ENCODE peak calls at places on chromosomes 13 and 19, in five cellular contexts. P is Peyer's patch, T is uterus, A is adrenal gland, J is heart left ventricle. K is an unnamed sample.

GRCh38 chr19:44746946-44747738 is 1.4 kb upstream of the BCL3 start:
- DNase-seq in A (peak; percentile 94), J (peak; percentile 94), P (peak; percentile 97), T (peak; percentile 96), K (peak; percentile 69)

GRCh38 chr13:28621439-28621838 is 37.5 kb upstream of the POMP start:
- DNase-seq in P (no peak), J (no peak), T (no peak), A (no peak), K (no peak)

GRCh38 chr19:35757231-35757748 is 461 bp upstream of the HSPB6 start:
- DNase-seq in J (peak; percentile 92), A (peak; percentile 88), T (peak; percentile 98), P (peak; percentile 78), K (peak; percentile 83)

GRCh38 chr13:112625698-112626097 is 37.7 kb upstream of the TUBGCP3 start:
- DNase-seq in T (no peak), A (no peak), J (no peak), P (no peak), K (no peak)

GRCh38 chr19:16519230-16519687 is 23.0 kb downstream of the CHERP start:
- DNase-seq in J (no peak), T (no peak), A (no peak), P (no peak), K (no peak)

GRCh38 chr19:13983213-13983889 is 22.8 kb downstream of the RFX1 start:
- DNase-seq in P (peak; percentile 88), J (no peak), T (no peak), A (no peak), K (no peak)

GRCh38 chr13:104171132-104171531 is 1104.9 kb upstream of the SLC10A2 start:
- DNase-seq in J (no peak), A (no peak), T (no peak), P (no peak), K (no peak)

GRCh38 chr13:107202371-107203023 is 634.6 kb upstream of the ARGLU1 start:
- DNase-seq in T (peak; percentile 66), J (peak; percentile 60), P (no peak), A (peak; percentile 58), K (no peak)

GRCh38 chr19:29515706-29516357 is 10.0 kb upstream of the VSTM2B start:
- DNase-seq in A (no peak), T (no peak), J (no peak), P (no peak), K (no peak)

GRCh38 chr13:113906566-113906965 is 42.7 kb upstream of the GAS6 start:
- DNase-seq in J (no peak), P (no peak), A (no peak), T (no peak), K (no peak)

GRCh38 chr19:11304936-11305335 is 9.0 kb downstream of the TSPAN16 start:
- DNase-seq in A (no peak), T (no peak), P (no peak), J (no peak), K (no peak)

GRCh38 chr13:111204438-111205177 is 89.5 kb downstream of the ARHGEF7 start:
- DNase-seq in J (no peak), A (peak; percentile 63), P (no peak), T (peak; percentile 68), K (peak; percentile 58)

GRCh38 chr13:34076319-34076718 is 258.4 kb downstream of the RFC3 start:
- DNase-seq in J (no peak), T (no peak), P (no peak), A (no peak), K (no peak)

GRCh38 chr13:78137404-78138142 is 218.9 kb upstream of the EDNRB start:
- DNase-seq in A (peak; percentile 17), T (no peak), J (no peak), P (no peak), K (peak; percentile 57)

DNA sequence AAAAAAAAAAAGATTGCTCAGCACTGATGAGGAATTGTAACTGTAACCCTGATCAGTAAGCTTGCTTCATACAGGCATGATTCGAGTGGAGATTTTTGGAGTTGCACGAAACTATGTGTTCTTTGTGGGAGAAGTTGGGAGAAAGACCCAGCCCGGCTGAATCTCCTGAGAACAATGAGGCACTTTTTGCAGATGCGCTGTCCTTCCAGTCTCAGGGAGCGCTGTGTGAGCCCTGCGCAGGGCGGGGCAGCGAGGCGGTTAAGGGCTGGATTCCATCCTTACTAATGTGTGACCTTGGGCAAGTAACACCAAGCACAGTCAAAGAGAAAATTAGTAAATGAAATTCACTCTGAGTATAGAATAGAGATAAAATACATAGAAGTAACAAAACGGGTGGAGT is 76.9 kb downstream of the SIPA1L3 start:
- DNase-seq in A (no peak), T (no peak), P (no peak), J (no peak), K (no peak)
- TF ChIP-seq POLR2A in A (no peak), T (no peak), P (no peak), J (no peak), K (no peak)

GRCh38 chr19:21496876-21497275 is 8.5 kb upstream of the ZNF429 start:
- DNase-seq in A (no peak), P (no peak), J (no peak), T (no peak), K (no peak)
- TF ChIP-seq POLR2A in A (no peak), P (no peak), J (no peak), T (no peak), K (no peak)

DNA sequence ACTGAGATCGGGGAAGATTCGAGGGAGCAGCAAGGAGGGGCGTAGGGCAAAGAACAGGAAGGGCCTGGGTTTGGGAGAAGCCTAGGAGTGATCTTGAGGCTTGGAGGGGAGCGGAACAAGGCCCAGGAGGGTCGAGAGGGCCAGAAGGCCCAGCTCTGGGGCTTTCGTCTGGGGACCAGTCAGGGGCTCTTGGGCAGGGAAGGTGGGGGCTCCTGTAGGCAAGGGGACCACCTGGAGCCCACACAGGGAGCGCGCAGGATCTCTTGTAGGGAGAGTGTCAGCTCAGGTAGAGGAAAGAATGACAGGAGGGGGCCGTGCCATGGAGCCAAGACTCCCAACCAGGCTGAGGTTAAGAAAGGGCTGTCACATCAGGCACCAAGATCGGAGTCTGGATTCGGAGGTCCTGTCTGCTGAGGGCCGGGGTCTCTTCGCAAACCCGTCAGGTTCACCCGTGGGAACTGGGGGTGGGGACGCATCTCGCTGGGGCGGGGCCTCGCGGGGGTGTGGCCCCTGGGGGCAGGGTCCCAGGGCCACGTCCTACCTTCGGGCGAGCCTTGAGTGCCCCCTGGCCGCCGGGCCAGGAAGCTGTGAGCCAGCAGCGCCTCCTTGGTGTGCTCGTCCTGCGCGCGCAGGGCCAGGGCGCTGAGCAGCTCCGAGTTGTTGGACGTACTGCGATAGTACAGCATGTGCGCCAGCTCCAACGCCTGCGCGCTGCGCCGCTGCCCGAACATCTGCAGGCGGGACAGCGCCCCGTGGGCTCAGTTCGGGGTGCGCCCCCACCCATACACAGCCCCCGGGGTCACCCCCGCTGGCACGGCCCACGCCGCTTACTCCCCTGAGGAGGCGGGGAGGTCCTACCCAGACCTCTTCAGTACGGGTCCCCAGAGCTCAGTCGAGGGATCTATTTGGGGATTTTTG is 8.4 kb downstream of the EMP3 start:
- DNase-seq in T (peak; percentile 87), J (peak; percentile 90), P (peak; percentile 98), A (peak; percentile 95), K (peak; percentile 97)
- TF ChIP-seq POLR2A in T (no peak), J (no peak), P (no peak), A (no peak), K (no peak)

GRCh38 chr19:1205114-1206062 is at the start of gene STK11:
- DNase-seq in P (peak; percentile 99), A (peak; percentile 98), T (peak; percentile 98), J (peak; percentile 99), K (peak; percentile 100)
- TF ChIP-seq POLR2A in P (peak; percentile 67), A (peak; percentile 59), T (peak; percentile 86), J (peak; percentile 22), K (peak; percentile 70)

GRCh38 chr13:76886292-76887061 is at the start of gene KCTD12:
- DNase-seq in J (peak; percentile 91), A (peak; percentile 79), T (peak; percentile 89), P (peak; percentile 92), K (peak; percentile 82)
- TF ChIP-seq POLR2A in J (no peak), A (peak; percentile 92), T (peak; percentile 91), P (peak; percentile 28), K (no peak)

K was measured in erythroblast.